ENCODE peak calls at places on chromosomes 1 and 21, in seven cellular contexts. P, Y, A, M, U, V and B are unnamed samples.

GRCh38 chr1:183032122-183032921 is 9.1 kb downstream of the LAMC1 start:
- DNase-seq in V (no peak), Y (no peak), U (no peak), A (no peak), P (no peak), M (no peak), B (no peak)

GRCh38 chr21:45161039-45161945 is 86.9 kb downstream of the ADARB1 start:
- DNase-seq in Y (peak; percentile 58), V (no peak), U (no peak), M (no peak), P (no peak), A (peak; percentile 45), B (no peak)

GRCh38 chr1:78619446-78619802 is 824 bp upstream of the IFI44L start:
- DNase-seq in M (no peak), V (no peak), U (peak; percentile 12), A (no peak), Y (no peak), P (no peak), B (no peak)

GRCh38 chr21:16634522-16634914 is 878.3 kb upstream of the CXADR start:
- DNase-seq in U (no peak), Y (no peak), V (no peak), M (no peak), A (no peak), P (no peak), B (no peak)

GRCh38 chr1:238961790-238962189 is 424.6 kb upstream of the CHRM3 start:
- DNase-seq in Y (no peak), A (no peak), M (no peak), V (no peak), U (no peak), P (no peak), B (no peak)

GRCh38 chr1:226400519-226401406 is 7.1 kb downstream of the PARP1 start:
- DNase-seq in Y (no peak), U (no peak), P (no peak), V (no peak), M (no peak), A (no peak), B (no peak)

GRCh38 chr1:193417945-193418744 is 231.7 kb upstream of the B3GALT2 start:
- DNase-seq in M (peak; percentile 58), A (no peak), Y (no peak), P (no peak), U (no peak), V (no peak), B (no peak)

GRCh38 chr1:226754797-226755533 is 15.9 kb upstream of the ITPKB start:
- DNase-seq in M (no peak), U (no peak), P (no peak), A (no peak), Y (no peak), V (no peak), B (no peak)

GRCh38 chr1:231420299-231420958 is 1.7 kb downstream of the EGLN1 start:
- DNase-seq in A (no peak), U (no peak), P (no peak), M (peak; percentile 42), Y (peak; percentile 27), V (no peak), B (no peak)

GRCh38 chr1:39987869-39988268 is 32.9 kb downstream of the MFSD2A start:
- DNase-seq in U (no peak), Y (no peak), P (peak; percentile 13), M (no peak), A (no peak), V (no peak), B (no peak)

GRCh38 chr1:84083321-84083720 is 60.8 kb upstream of the PRKACB start:
- DNase-seq in U (no peak), P (no peak), Y (no peak), V (no peak), M (no peak), A (no peak), B (no peak)

GRCh38 chr1:211035821-211036380 is 98.0 kb downstream of the KCNH1 start:
- DNase-seq in Y (no peak), A (no peak), P (no peak), V (no peak), M (no peak), U (no peak), B (no peak)

GRCh38 chr1:86705633-86705985 is 1.2 kb downstream of the SH3GLB1 start:
- DNase-seq in U (no peak), A (no peak), M (peak; percentile 31), Y (no peak), P (no peak), V (no peak), B (no peak)

GRCh38 chr1:151289991-151290708 is 8.1 kb downstream of the ZNF687 start:
- DNase-seq in A (no peak), Y (no peak), M (no peak), V (no peak), P (no peak), U (no peak), B (no peak)

GRCh38 chr1:154534263-154534844 is 24.1 kb downstream of the UBE2Q1 start:
- DNase-seq in U (no peak), V (no peak), Y (peak; percentile 70), P (no peak), M (peak; percentile 24), A (no peak), B (no peak)

GRCh38 chr1:154970631-154971340 is at the start of gene SHC1:
- DNase-seq in U (peak; percentile 93), V (peak; percentile 96), M (peak; percentile 97), Y (peak; percentile 96), A (peak; percentile 95), P (peak; percentile 92), B (peak; percentile 63)

GRCh38 chr1:5648410-5649165 is 343.6 kb downstream of the NPHP4 start:
- DNase-seq in A (no peak), U (no peak), P (no peak), V (no peak), M (no peak), Y (no peak), B (peak; percentile 36)

GRCh38 chr1:25472494-25472893 is 41.8 kb downstream of the MACO1 start:
- DNase-seq in A (no peak), U (no peak), M (no peak), Y (no peak), P (no peak), V (no peak), B (no peak)

GRCh38 chr1:221712776-221713431 is 29.0 kb downstream of the DUSP10 start:
- DNase-seq in A (no peak), U (no peak), Y (no peak), M (no peak), P (no peak), V (peak; percentile 62), B (no peak)

GRCh38 chr1:221712198-221712684 is 29.6 kb downstream of the DUSP10 start:
- DNase-seq in Y (no peak), A (no peak), P (no peak), M (peak; percentile 60), V (no peak), U (no peak), B (peak; percentile 91)

GRCh38 chr1:221711156-221711577 is 30.7 kb downstream of the DUSP10 start:
- DNase-seq in V (no peak), A (no peak), P (no peak), U (no peak), Y (no peak), M (no peak), B (no peak)

GRCh38 chr1:221709854-221710253 is 32.0 kb downstream of the DUSP10 start:
- DNase-seq in M (no peak), P (no peak), V (no peak), A (no peak), Y (no peak), U (no peak), B (no peak)

DNA sequence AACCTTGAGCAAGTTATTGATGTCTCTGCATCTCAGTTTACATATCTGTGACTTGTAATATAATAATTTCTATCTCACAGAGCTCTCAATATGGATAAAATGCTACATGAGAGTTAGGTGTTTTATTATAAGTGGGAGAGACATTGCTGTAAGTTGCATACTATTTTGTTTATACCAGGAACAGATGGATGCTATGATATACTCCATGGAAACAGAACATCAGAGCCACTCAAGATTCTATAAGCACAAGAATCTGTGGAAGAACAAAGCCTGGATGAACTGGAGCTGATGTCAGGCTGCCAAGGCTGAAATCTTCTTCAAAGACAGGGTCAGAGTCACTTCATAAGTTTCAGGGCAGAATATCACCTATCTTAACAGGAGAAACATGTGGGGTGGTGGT is 30.2 kb downstream of the DUSP10 start:
- DNase-seq in M (no peak), P (no peak), U (no peak), Y (no peak), A (no peak), V (no peak), B (no peak)
- H3K27ac ChIP-seq in M (no peak overlapping the region), P (peak overlapping the region; percentile 39), U (peak overlapping the region; percentile 9), Y (no peak overlapping the region), A (peak overlapping the region; percentile 10), V (no peak overlapping the region), B (peak overlapping the region; percentile 45)

DNA sequence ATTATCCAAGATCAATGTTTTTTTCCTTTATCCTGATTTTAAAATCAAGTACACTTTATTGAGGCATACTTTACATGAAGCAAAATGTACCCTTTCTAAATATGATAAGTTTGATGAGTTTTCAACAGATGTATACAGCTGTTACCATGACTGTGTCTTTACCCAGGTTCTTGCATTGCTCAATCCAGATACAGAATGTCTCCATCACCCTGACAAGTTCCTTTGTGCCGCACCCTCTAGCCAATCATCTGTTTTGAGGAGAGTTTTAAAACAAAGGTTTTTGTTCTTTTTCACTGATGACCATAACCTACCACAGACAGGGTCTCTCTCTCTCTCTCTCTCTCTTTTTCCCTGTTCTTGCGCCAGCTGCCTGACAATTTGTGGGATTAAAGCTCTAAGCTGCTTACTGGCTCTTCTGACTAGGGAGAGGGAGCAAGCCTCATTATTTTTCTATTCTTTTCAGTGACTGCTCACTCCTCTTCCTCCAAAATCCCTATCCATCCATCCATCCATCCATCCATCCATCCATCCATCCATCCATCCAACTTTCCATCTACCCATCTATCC is 1.2 kb upstream of the KCNE1 start:
- DNase-seq in U (no peak), Y (peak; percentile 22), V (no peak), A (no peak), P (no peak), M (peak; percentile 68), B (no peak)
- H3K27ac ChIP-seq in U (no peak overlapping the region), Y (no peak overlapping the region), V (no peak overlapping the region), A (no peak overlapping the region), P (peak overlapping the region; percentile 81), M (no peak overlapping the region), B (no peak overlapping the region)

DNA sequence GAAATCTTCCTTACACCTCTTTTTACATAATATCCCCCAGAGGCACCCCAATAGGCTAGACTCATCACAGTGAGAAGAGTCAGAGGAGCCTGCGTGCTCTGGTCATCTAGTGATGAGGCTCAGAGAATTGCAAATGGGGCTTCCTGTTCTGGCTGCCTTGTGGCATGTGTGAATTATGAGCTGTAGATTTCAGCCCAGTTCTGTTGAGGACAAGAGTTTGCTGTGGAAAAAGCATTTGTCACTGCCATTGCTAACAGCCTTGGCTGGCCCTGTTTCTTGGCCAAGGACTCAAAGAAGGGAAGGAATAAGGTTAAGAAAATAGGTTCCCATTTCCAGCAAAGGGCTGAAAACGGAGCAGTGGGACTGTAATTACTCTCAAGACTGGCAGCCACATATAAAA is 30.7 kb downstream of the MRAP start:
- DNase-seq in M (peak; percentile 18), U (no peak), Y (no peak), A (no peak), P (no peak), V (peak; percentile 77), B (no peak)
- H3K27ac ChIP-seq in M (peak overlapping the region; percentile 7), U (peak overlapping the region; percentile 82), Y (no peak overlapping the region), A (peak overlapping the region; percentile 89), P (peak overlapping the region; percentile 61), V (peak overlapping the region; percentile 46), B (no peak overlapping the region)

DNA sequence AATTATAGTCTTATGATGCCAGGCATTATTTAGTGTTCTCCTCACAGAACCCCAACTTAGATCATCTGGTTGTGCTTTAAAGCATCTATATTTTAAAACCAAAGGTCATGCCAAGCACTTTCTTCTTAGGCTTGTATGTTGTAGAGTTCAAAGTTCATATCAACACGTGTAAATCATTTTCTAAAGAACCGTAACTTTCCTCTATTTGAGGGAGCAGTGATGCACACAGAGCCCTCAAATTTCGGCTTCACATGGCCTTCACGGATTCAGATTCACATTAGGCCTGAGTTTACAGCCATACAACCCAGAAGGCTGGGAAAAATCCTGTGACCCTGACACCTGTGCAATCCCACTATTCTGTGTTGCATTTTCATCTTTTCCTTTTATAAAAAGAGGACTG is 52.1 kb upstream of the SEC16B start:
- DNase-seq in U (no peak), A (no peak), Y (no peak), M (no peak), P (no peak), V (no peak), B (no peak)
- H3K27ac ChIP-seq in U (no peak overlapping the region), A (no peak overlapping the region), Y (no peak overlapping the region), M (no peak overlapping the region), P (no peak overlapping the region), V (no peak overlapping the region), B (no peak overlapping the region)